ENCODE peak calls at places on chromosome 12, in nine cellular contexts. D is T-helper 22 cell; F is activated naive CD8-positive, alpha-beta T cell treated with anti-CD3 and anti-CD28 coated beads, Interleukin-2, amount 50 U/mL, for 24 hours; O is C1 segment of cervical spinal cord; Z is Daoy; V is ACHN; P is cerebellum; C is D341Med; Q is pancreas. L is an unnamed sample.

GRCh38 chr12:52319097-52319496 is 2.1 kb downstream of the KRT83 start:
- DNase-seq in D (no peak), O (no peak), P (no peak), C (no peak), F (no peak), Q (no peak), V (peak), Z (no peak), L (no peak)

GRCh38 chr12:12083688-12084087 is 12.9 kb downstream of the BCL2L14 start:
- DNase-seq in Z (no peak), D (no peak), V (no peak), C (no peak), P (no peak), Q (no peak), F (no peak), O (no peak), L (no peak)

GRCh38 chr12:99498756-99499155 is 148.8 kb upstream of the GARIN6 start:
- DNase-seq in F (no peak), D (no peak), P (no peak), Z (no peak), C (no peak), V (peak), Q (no peak), O (no peak), L (no peak)

GRCh38 chr12:10101648-10102220 is 2.9 kb upstream of the CLEC1A start:
- DNase-seq in D (no peak), Z (no peak), F (no peak), O (no peak), P (no peak), Q (no peak), V (no peak), C (no peak), L (no peak)

GRCh38 chr12:72313757-72314270 is 41.6 kb downstream of the TRHDE start:
- DNase-seq in P (no peak), V (no peak), F (no peak), D (no peak), O (no peak), Z (no peak), Q (no peak), C (no peak), L (no peak)

GRCh38 chr12:34163443-34163842 is 141.1 kb downstream of the ALG10 start:
- DNase-seq in Z (no peak), F (no peak), O (no peak), P (no peak), Q (peak), C (no peak), V (no peak), D (no peak), L (no peak)

GRCh38 chr12:64107776-64108175 is 114.3 kb downstream of the KICS2 start:
- DNase-seq in O (no peak), D (no peak), P (no peak), Z (no peak), F (no peak), V (no peak), Q (no peak), C (no peak), L (no peak)

GRCh38 chr12:116687888-116688287 is 50.0 kb downstream of the SPRING1 start:
- DNase-seq in O (no peak), C (peak), V (peak), Z (peak), D (no peak), P (no peak), Q (no peak), F (peak), L (peak)

GRCh38 chr12:3273409-3273853 is 196.3 kb downstream of the TSPAN9 start:
- DNase-seq in Z (peak), O (no peak), F (no peak), P (no peak), D (no peak), Q (no peak), V (peak), C (no peak), L (no peak)

GRCh38 chr12:90163975-90164374 is 455.3 kb upstream of the ATP2B1 start:
- DNase-seq in Q (no peak), V (no peak), O (no peak), Z (no peak), P (no peak), D (no peak), C (no peak), F (no peak), L (no peak)

GRCh38 chr12:13223176-13223806 is 26.8 kb downstream of the EMP1 start:
- DNase-seq in Q (no peak), C (no peak), O (no peak), V (no peak), P (no peak), D (no peak), Z (peak), F (no peak), L (no peak)

GRCh38 chr12:124814741-124815613 is 48.7 kb downstream of the SCARB1 start:
- DNase-seq in P (no peak), F (no peak), Q (no peak), C (no peak), D (no peak), V (no peak), Z (no peak), O (no peak), L (no peak)

GRCh38 chr12:80056845-80057244 is 42.5 kb upstream of the OTOGL start:
- DNase-seq in Q (no peak), V (no peak), P (no peak), O (no peak), D (no peak), Z (peak), F (no peak), C (no peak), L (no peak)

GRCh38 chr12:131783915-131784541 is 44.2 kb upstream of the MMP17 start:
- DNase-seq in D (no peak), Q (peak), O (no peak), V (peak), C (no peak), P (no peak), F (no peak), Z (peak), L (no peak)

GRCh38 chr12:4899361-4899760 is 10.3 kb upstream of the KCNA1 start:
- DNase-seq in P (peak), Q (no peak), Z (no peak), O (no peak), C (no peak), D (no peak), V (peak), F (no peak), L (no peak)

GRCh38 chr12:86331012-86331411 is 74.8 kb upstream of the MGAT4C start:
- DNase-seq in P (no peak), Z (no peak), Q (no peak), C (no peak), F (no peak), O (no peak), D (no peak), V (no peak), L (no peak)

GRCh38 chr12:123089631-123090353 is 61.1 kb downstream of the PITPNM2 start:
- DNase-seq in Z (peak), V (peak), O (no peak), C (no peak), F (no peak), Q (no peak), D (no peak), P (no peak), L (no peak)

GRCh38 chr12:81992461-81992860 is 233.3 kb upstream of the PPFIA2 start:
- DNase-seq in P (no peak), D (no peak), F (peak), Z (no peak), V (peak), C (peak), O (no peak), Q (no peak), L (no peak)

GRCh38 chr12:16636435-16637055 is 30.6 kb upstream of the LMO3 start:
- DNase-seq in Q (no peak), V (no peak), F (no peak), P (no peak), O (no peak), Z (no peak), C (no peak), D (no peak), L (no peak)

GRCh38 chr12:16385779-16386646 is 38.6 kb downstream of the MGST1 start:
- DNase-seq in F (no peak), O (no peak), Q (no peak), C (peak), V (peak), Z (peak), P (peak), D (no peak), L (no peak)

GRCh38 chr12:7271904-7272303 is 32.0 kb upstream of the ACSM4 start:
- DNase-seq in O (no peak), P (no peak), V (no peak), Q (no peak), Z (no peak), D (no peak), F (no peak), C (no peak), L (no peak)

GRCh38 chr12:46676797-46677520 is 148.8 kb downstream of the SLC38A4 start:
- DNase-seq in C (no peak), F (no peak), O (no peak), Z (peak), Q (no peak), D (no peak), P (no peak), V (no peak), L (no peak)

GRCh38 chr12:42213023-42213422 is 25.0 kb downstream of the YAF2 start:
- DNase-seq in C (peak), Z (peak), V (peak), Q (no peak), P (no peak), O (no peak), D (no peak), F (no peak), L (no peak)

GRCh38 chr12:75984577-75985182 is 46.9 kb downstream of the PHLDA1 start:
- DNase-seq in D (no peak), Z (no peak), F (no peak), Q (no peak), V (no peak), O (no peak), P (no peak), C (no peak), L (no peak)

GRCh38 chr12:124940393-124941169 is 26.1 kb upstream of the UBC start:
- DNase-seq in V (peak), O (no peak), Z (peak), F (peak), Q (peak), P (peak), C (peak), D (peak), L (peak)

GRCh38 chr12:20696181-20696580 is 1.0 kb downstream of the SLCO1C1 start:
- DNase-seq in D (no peak), Q (no peak), Z (no peak), F (no peak), V (no peak), P (no peak), O (no peak), C (no peak), L (no peak)

GRCh38 chr12:131917711-131918306 is 11.3 kb upstream of the PUS1 start:
- DNase-seq in D (no peak), F (no peak), O (no peak), C (no peak), V (no peak), P (no peak), Z (no peak), Q (no peak), L (no peak)

GRCh38 chr12:3137268-3137761 is 60.1 kb downstream of the TSPAN9 start:
- DNase-seq in D (no peak), F (no peak), O (no peak), Z (peak), C (no peak), P (no peak), Q (no peak), V (no peak), L (no peak)

GRCh38 chr12:72264548-72265175 is 7.5 kb upstream of the TRHDE start:
- DNase-seq in D (no peak), Q (no peak), Z (peak), O (no peak), F (no peak), V (peak), C (peak), P (no peak), L (no peak)

GRCh38 chr12:114015851-114016250 is 49.7 kb upstream of the RBM19 start:
- DNase-seq in F (no peak), Z (no peak), D (no peak), Q (no peak), P (no peak), O (no peak), C (no peak), V (no peak), L (no peak)

GRCh38 chr12:128509170-128509569 is 242.2 kb downstream of the TMEM132C start:
- DNase-seq in O (no peak), C (no peak), V (no peak), Z (no peak), P (no peak), D (no peak), F (no peak), Q (no peak), L (no peak)

GRCh38 chr12:11621797-11622423 is 27.6 kb upstream of the ETV6 start:
- DNase-seq in O (no peak), D (no peak), Z (peak), V (peak), Q (no peak), P (no peak), F (peak), C (no peak), L (no peak)

GRCh38 chr12:74890237-74890599 is 319.4 kb downstream of the KCNC2 start:
- DNase-seq in V (peak), Z (peak), C (no peak), O (no peak), Q (no peak), D (no peak), P (peak), F (no peak), L (no peak)

GRCh38 chr12:75814856-75815754 is 216.5 kb downstream of the PHLDA1 start:
- DNase-seq in D (peak), O (no peak), Z (peak), Q (no peak), V (peak), P (no peak), F (no peak), C (no peak), L (no peak)

GRCh38 chr12:70664463-70664862 is 27.2 kb upstream of the PTPRB start:
- DNase-seq in V (no peak), Q (no peak), F (no peak), D (no peak), C (no peak), P (peak), O (no peak), Z (peak), L (no peak)

GRCh38 chr12:83559650-83560049 is 872.9 kb downstream of the TMTC2 start:
- DNase-seq in V (no peak), C (no peak), O (no peak), Q (no peak), F (no peak), D (no peak), P (no peak), Z (no peak), L (no peak)

GRCh38 chr12:4947297-4947696 is 37.6 kb downstream of the KCNA1 start:
- DNase-seq in Z (no peak), Q (no peak), V (no peak), P (no peak), D (no peak), F (no peak), O (no peak), C (no peak), L (no peak)

GRCh38 chr12:125329239-125330238 is 264.3 kb downstream of the AACS start:
- DNase-seq in O (no peak), P (no peak), V (no peak), Z (peak), C (no peak), D (no peak), F (no peak), Q (no peak), L (no peak)

GRCh38 chr12:19846561-19846960 is 407.3 kb downstream of the AEBP2 start:
- DNase-seq in P (no peak), Q (no peak), V (peak), Z (peak), C (no peak), O (no peak), F (no peak), D (no peak), L (no peak)

L was measured in T-helper 17 cell.